ENCODE peak calls at places on chromosomes 1 and 21, in four cellular contexts. One of them, this sample, is unnamed.

GRCh38 chr1:82445827-82446226 is 645.1 kb downstream of the ADGRL2 start:
- DNase-seq in K562: no peak
- DNase-seq in GM12878: no peak
- DNase-seq in HepG2: no peak
- DNase-seq in this sample: no peak

GRCh38 chr21:42307106-42307505 is 8.1 kb downstream of the TFF3 start:
- DNase-seq in K562: no peak
- DNase-seq in HepG2: no peak
- DNase-seq in GM12878: no peak
- DNase-seq in this sample: no peak

GRCh38 chr1:212749924-212750535 is 41.5 kb downstream of the NSL1 start:
- DNase-seq in GM12878: peak
- DNase-seq in HepG2: peak
- DNase-seq in K562: peak
- DNase-seq in this sample: no peak

GRCh38 chr21:41593784-41594138 is 85.8 kb upstream of the TMPRSS2 start:
- DNase-seq in K562: no peak
- DNase-seq in GM12878: no peak
- DNase-seq in HepG2: no peak
- DNase-seq in this sample: no peak

GRCh38 chr1:169109561-169110134 is 3.2 kb downstream of the ATP1B1 start:
- DNase-seq in K562: no peak
- DNase-seq in HepG2: peak
- DNase-seq in GM12878: no peak
- DNase-seq in this sample: no peak

GRCh38 chr1:213767683-213768082 is 220.1 kb upstream of the PROX1 start:
- DNase-seq in GM12878: no peak
- DNase-seq in HepG2: no peak
- DNase-seq in K562: no peak
- DNase-seq in this sample: no peak

GRCh38 chr1:169906938-169907337 is 13.2 kb upstream of the SCYL3 start:
- DNase-seq in HepG2: no peak
- DNase-seq in K562: no peak
- DNase-seq in GM12878: no peak
- DNase-seq in this sample: no peak

GRCh38 chr1:37028981-37029617 is 5.2 kb downstream of the GRIK3 start:
- DNase-seq in K562: no peak
- DNase-seq in HepG2: no peak
- DNase-seq in GM12878: peak
- DNase-seq in this sample: no peak

GRCh38 chr1:234917495-234918188 is 211.0 kb downstream of the TOMM20 start:
- DNase-seq in K562: no peak
- DNase-seq in HepG2: no peak
- DNase-seq in GM12878: no peak
- DNase-seq in this sample: no peak

GRCh38 chr1:20322825-20323612 is 32.3 kb downstream of the VWA5B1 start:
- DNase-seq in GM12878: no peak
- DNase-seq in K562: no peak
- DNase-seq in HepG2: no peak
- DNase-seq in this sample: no peak

GRCh38 chr1:55526716-55527115 is 311.6 kb upstream of the USP24 start:
- DNase-seq in HepG2: no peak
- DNase-seq in K562: no peak
- DNase-seq in GM12878: no peak
- DNase-seq in this sample: no peak

GRCh38 chr1:173134029-173134428 is 73.1 kb downstream of the TNFSF4 start:
- DNase-seq in HepG2: no peak
- DNase-seq in K562: no peak
- DNase-seq in GM12878: no peak
- DNase-seq in this sample: no peak

GRCh38 chr1:235442788-235443429 is 61.3 kb downstream of the B3GALNT2 start:
- DNase-seq in K562: peak
- DNase-seq in GM12878: no peak
- DNase-seq in HepG2: no peak
- DNase-seq in this sample: no peak

GRCh38 chr21:43345746-43346409 is 81.1 kb downstream of the SIK1 start:
- DNase-seq in HepG2: peak
- DNase-seq in K562: peak
- DNase-seq in GM12878: no peak
- DNase-seq in this sample: no peak

GRCh38 chr21:41360072-41360821 is 1.6 kb upstream of the MX2 start:
- DNase-seq in GM12878: no peak
- DNase-seq in HepG2: peak
- DNase-seq in K562: no peak
- DNase-seq in this sample: no peak

GRCh38 chr21:39681257-39681656 is 63.7 kb upstream of the IGSF5 start:
- DNase-seq in HepG2: no peak
- DNase-seq in K562: no peak
- DNase-seq in GM12878: no peak
- DNase-seq in this sample: no peak

GRCh38 chr1:17665950-17666720 is 89.0 kb upstream of the ACTL8 start:
- DNase-seq in GM12878: no peak
- DNase-seq in K562: no peak
- DNase-seq in HepG2: no peak
- DNase-seq in this sample: no peak

GRCh38 chr21:43718872-43719747 is at the start of gene PDXK:
- DNase-seq in GM12878: peak
- DNase-seq in HepG2: peak
- DNase-seq in K562: peak
- DNase-seq in this sample: peak

GRCh38 chr1:91026777-91027176 is 4.9 kb upstream of the ZNF644 start:
- DNase-seq in HepG2: peak
- DNase-seq in GM12878: no peak
- DNase-seq in K562: no peak
- DNase-seq in this sample: no peak

GRCh38 chr21:28632718-28633408 is 359.8 kb downstream of the LTN1 start:
- DNase-seq in K562: no peak
- DNase-seq in GM12878: no peak
- DNase-seq in HepG2: no peak
- DNase-seq in this sample: no peak

GRCh38 chr21:26962516-26963305 is 4.2 kb downstream of the ADAMTS5 start:
- DNase-seq in K562: no peak
- DNase-seq in GM12878: no peak
- DNase-seq in HepG2: no peak
- DNase-seq in this sample: no peak

GRCh38 chr1:168092151-168092550 is 44.6 kb downstream of the GPR161 start:
- DNase-seq in K562: no peak
- DNase-seq in GM12878: no peak
- DNase-seq in HepG2: no peak
- DNase-seq in this sample: no peak

GRCh38 chr1:91981996-91982609 is 32.9 kb downstream of the BRDT start:
- DNase-seq in GM12878: no peak
- DNase-seq in HepG2: no peak
- DNase-seq in K562: no peak
- DNase-seq in this sample: no peak

GRCh38 chr1:228358039-228358763 is 48.4 kb downstream of the TRIM11 start:
- DNase-seq in GM12878: no peak
- DNase-seq in HepG2: no peak
- DNase-seq in K562: no peak
- DNase-seq in this sample: no peak
- TF ChIP-seq CBX5 in GM12878: no peak
- TF ChIP-seq CBX5 in HepG2: no peak
- TF ChIP-seq CBX5 in K562: no peak
- TF ChIP-seq CBX5 in this sample: no peak

DNA sequence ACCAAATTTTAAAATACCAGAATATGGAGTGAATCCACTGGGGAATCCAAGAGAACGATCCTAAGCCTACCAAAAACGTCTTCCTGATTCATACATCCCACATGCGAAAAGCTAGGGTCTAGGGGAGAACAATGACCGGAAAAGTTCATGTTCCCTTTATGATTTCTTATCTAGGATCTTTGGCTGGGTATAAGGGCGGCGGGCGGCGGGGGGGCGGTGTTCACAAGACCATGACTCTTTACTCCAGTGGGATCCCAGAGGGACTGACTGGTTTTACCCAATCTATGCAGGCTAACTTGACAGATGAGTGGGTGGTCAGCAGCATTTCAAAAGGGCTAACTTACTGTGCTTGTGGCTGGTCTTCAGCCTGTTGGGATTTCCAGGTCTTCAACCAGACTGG is 40.2 kb downstream of the CNIH3 start:
- DNase-seq in K562: no peak
- DNase-seq in HepG2: no peak
- DNase-seq in GM12878: no peak
- DNase-seq in this sample: no peak
- TF ChIP-seq CBX5 in K562: no peak
- TF ChIP-seq CBX5 in HepG2: no peak
- TF ChIP-seq CBX5 in GM12878: no peak
- TF ChIP-seq CBX5 in this sample: no peak

GRCh38 chr1:185317886-185318310 is 855 bp upstream of the IVNS1ABP start:
- DNase-seq in GM12878: peak
- DNase-seq in HepG2: no peak
- DNase-seq in K562: peak
- DNase-seq in this sample: no peak

GRCh38 chr1:185316163-185317033 is 645 bp downstream of the IVNS1ABP start:
- DNase-seq in GM12878: peak
- DNase-seq in K562: peak
- DNase-seq in HepG2: peak
- DNase-seq in this sample: peak

GRCh38 chr1:185314416-185314815 is 2.6 kb downstream of the IVNS1ABP start:
- DNase-seq in K562: no peak
- DNase-seq in HepG2: no peak
- DNase-seq in GM12878: no peak
- DNase-seq in this sample: no peak

GRCh38 chr1:185317034-185317885 is at the start of gene IVNS1ABP:
- DNase-seq in GM12878: peak
- DNase-seq in K562: peak
- DNase-seq in HepG2: peak
- DNase-seq in this sample: peak

GRCh38 chr1:185315364-185316108 is 1.5 kb downstream of the IVNS1ABP start:
- DNase-seq in K562: no peak
- DNase-seq in HepG2: peak
- DNase-seq in GM12878: peak
- DNase-seq in this sample: no peak
- TF ChIP-seq CBX5 in K562: no peak
- TF ChIP-seq CBX5 in HepG2: no peak
- TF ChIP-seq CBX5 in GM12878: no peak
- TF ChIP-seq CBX5 in this sample: no peak

DNA sequence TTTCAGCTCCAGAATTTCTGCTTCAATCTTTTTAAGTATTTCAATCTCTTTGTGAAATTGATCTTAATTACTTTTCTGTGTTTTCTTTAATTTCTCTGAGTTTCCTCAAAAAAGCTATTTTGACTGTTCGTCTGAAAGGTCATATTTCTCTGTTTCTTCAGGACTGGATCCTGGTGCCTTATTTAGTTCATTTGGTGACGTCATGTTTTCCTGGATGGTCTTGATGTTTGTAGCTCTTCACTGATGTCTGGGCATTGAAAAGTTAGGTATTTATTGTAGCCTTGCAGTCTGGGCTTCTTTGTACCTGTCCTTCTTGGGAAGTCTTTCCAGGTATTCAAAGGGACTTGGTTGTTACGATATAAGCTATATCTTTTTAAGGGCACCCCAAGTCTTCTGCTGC is 998.7 kb downstream of the NCAM2 start:
- DNase-seq in GM12878: no peak
- DNase-seq in HepG2: no peak
- DNase-seq in K562: no peak
- DNase-seq in this sample: no peak
- TF ChIP-seq CBX5 in GM12878: no peak
- TF ChIP-seq CBX5 in HepG2: no peak
- TF ChIP-seq CBX5 in K562: no peak
- TF ChIP-seq CBX5 in this sample: no peak

DNA sequence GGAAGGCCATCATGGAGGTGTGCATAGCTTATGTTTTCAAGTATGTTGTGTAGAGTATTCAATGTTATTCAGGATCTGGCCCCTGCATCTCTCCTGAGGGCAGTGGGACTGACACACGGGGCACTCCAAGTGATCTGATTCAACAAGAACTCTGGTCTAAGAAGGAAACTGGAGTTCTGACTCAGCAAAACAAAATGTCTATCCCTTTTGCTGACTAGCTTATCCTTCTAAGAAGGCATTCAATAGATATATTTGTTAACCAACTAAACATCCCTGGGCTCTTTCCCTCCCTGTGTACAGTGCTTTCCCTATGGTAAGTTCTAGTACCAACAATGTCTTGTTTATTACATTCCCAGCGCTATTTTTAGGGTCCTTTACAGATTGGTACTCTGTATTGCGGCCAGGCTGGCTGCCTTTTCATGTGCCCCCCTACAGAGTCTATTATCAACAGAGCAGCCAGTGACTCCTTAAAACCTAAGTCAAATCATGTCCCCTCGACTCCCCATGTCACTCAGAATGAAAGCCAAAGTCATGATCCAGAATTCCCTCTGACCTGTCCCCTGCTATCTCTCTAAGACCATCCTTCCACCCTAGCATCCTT is 304.9 kb downstream of the KCNH1 start:
- DNase-seq in K562: no peak
- DNase-seq in HepG2: no peak
- DNase-seq in GM12878: no peak
- DNase-seq in this sample: no peak
- TF ChIP-seq CBX5 in K562: no peak
- TF ChIP-seq CBX5 in HepG2: no peak
- TF ChIP-seq CBX5 in GM12878: no peak
- TF ChIP-seq CBX5 in this sample: no peak

GRCh38 chr1:53557369-53557768 is 98.2 kb downstream of the DMRTB1 start:
- DNase-seq in K562: no peak
- DNase-seq in GM12878: no peak
- DNase-seq in HepG2: no peak
- DNase-seq in this sample: no peak
- TF ChIP-seq CBX5 in K562: no peak
- TF ChIP-seq CBX5 in GM12878: no peak
- TF ChIP-seq CBX5 in HepG2: no peak
- TF ChIP-seq CBX5 in this sample: no peak

This sample was measured in H1.